ENCODE peak calls at places on chromosomes 5 and 9, in five cellular contexts. P, H, S, D and E are unnamed samples.

GRCh38 chr5:181039961-181040915 is at the start of gene BTNL9:
- DNase-seq in P (no peak), H (no peak), S (no peak), D (no peak), E (no peak)

GRCh38 chr9:98323831-98324135 is 68.3 kb upstream of the TBC1D2 start:
- DNase-seq in P (peak), H (no peak), S (no peak), D (no peak), E (no peak)

GRCh38 chr5:89723907-89724306 is 685.6 kb downstream of the CETN3 start:
- DNase-seq in P (no peak), H (no peak), S (no peak), D (no peak), E (no peak)

GRCh38 chr9:109780453-109781033 is 545 bp downstream of the PALM2AKAP2 start:
- DNase-seq in P (no peak), H (no peak), S (no peak), D (peak), E (no peak)

GRCh38 chr5:88507261-88507660 is 238.6 kb upstream of the TMEM161B start:
- DNase-seq in P (no peak), H (no peak), S (no peak), D (no peak), E (no peak)

GRCh38 chr9:126965541-126966428 is 51.2 kb downstream of the RALGPS1 start:
- DNase-seq in P (peak), H (no peak), S (no peak), D (peak), E (no peak)

GRCh38 chr5:115471674-115472073 is 72.9 kb downstream of the FEM1C start:
- DNase-seq in P (no peak), H (no peak), S (no peak), D (peak), E (peak)

GRCh38 chr9:135850737-135851136 is 56.6 kb downstream of the CAMSAP1 start:
- DNase-seq in P (no peak), H (no peak), S (no peak), D (peak), E (peak)

GRCh38 chr9:33734911-33735310 is 60.5 kb upstream of the PRSS3 start:
- DNase-seq in P (no peak), H (no peak), S (no peak), D (peak), E (no peak)

GRCh38 chr9:24090566-24090965 is 264.5 kb upstream of the ELAVL2 start:
- DNase-seq in P (no peak), H (no peak), S (no peak), D (no peak), E (no peak)

GRCh38 chr5:179275381-179275878 is 69.8 kb downstream of the ADAMTS2 start:
- DNase-seq in P (no peak), H (no peak), S (no peak), D (no peak), E (no peak)

GRCh38 chr5:179585903-179586511 is 35.7 kb downstream of the RUFY1 start:
- DNase-seq in P (no peak), H (no peak), S (no peak), D (no peak), E (no peak)

GRCh38 chr9:128706045-128706444 is 3.7 kb downstream of the PKN3 start:
- DNase-seq in P (no peak), H (no peak), S (peak), D (no peak), E (peak)

GRCh38 chr5:136080113-136080482 is 51.3 kb downstream of the TGFBI start:
- DNase-seq in P (no peak), H (no peak), S (no peak), D (peak), E (no peak)

GRCh38 chr5:144309265-144309664 is 138.6 kb downstream of the KCTD16 start:
- DNase-seq in P (no peak), H (no peak), S (no peak), D (peak), E (no peak)

GRCh38 chr5:174010365-174010764 is 21.4 kb downstream of the C5orf47 start:
- DNase-seq in P (no peak), H (no peak), S (no peak), D (no peak), E (no peak)

GRCh38 chr5:128774605-128775004 is 190.7 kb upstream of the SLC27A6 start:
- DNase-seq in P (no peak), H (no peak), S (no peak), D (peak), E (no peak)

GRCh38 chr5:143213851-143214363 is 189.6 kb downstream of the NR3C1 start:
- DNase-seq in P (no peak), H (no peak), S (no peak), D (no peak), E (no peak)

GRCh38 chr5:173329370-173330150 is 1.3 kb upstream of the STC2 start:
- DNase-seq in P (peak), H (no peak), S (peak), D (no peak), E (peak)

GRCh38 chr5:67808340-67808739 is 407.2 kb upstream of the PIK3R1 start:
- DNase-seq in P (no peak), H (no peak), S (no peak), D (no peak), E (no peak)

GRCh38 chr9:92711146-92711545 is 41.2 kb upstream of the IPPK start:
- DNase-seq in P (no peak), H (no peak), S (no peak), D (no peak), E (no peak)

GRCh38 chr9:76887003-76887821 is 18.7 kb downstream of the PRUNE2 start:
- DNase-seq in P (no peak), H (no peak), S (no peak), D (no peak), E (no peak)
- H3K4me3 ChIP-seq in P (no peak), H (no peak), S (no peak), D (no peak), E (no peak)

GRCh38 chr5:7395432-7396168 is at the start of gene ADCY2:
- DNase-seq in P (peak), H (no peak), S (no peak), D (no peak), E (no peak)

GRCh38 chr5:7397935-7398334 is 2.0 kb downstream of the ADCY2 start:
- DNase-seq in P (no peak), H (no peak), S (no peak), D (no peak), E (no peak)

GRCh38 chr5:7397005-7397546 is 1.1 kb downstream of the ADCY2 start:
- DNase-seq in P (peak), H (no peak), S (no peak), D (no peak), E (no peak)

GRCh38 chr5:7394889-7395431 is 978 bp upstream of the ADCY2 start:
- DNase-seq in P (peak), H (no peak), S (no peak), D (no peak), E (no peak)

GRCh38 chr5:7396169-7397004 is 449 bp downstream of the ADCY2 start:
- DNase-seq in P (no peak), H (no peak), S (no peak), D (peak), E (no peak)
- H3K4me3 ChIP-seq in P (peak), H (no peak), S (peak), D (peak), E (peak)

GRCh38 chr9:134333234-134333873 is 7.1 kb downstream of the RXRA start:
- DNase-seq in P (peak), H (no peak), S (no peak), D (no peak), E (no peak)
- H3K4me3 ChIP-seq in P (peak), H (no peak), S (peak), D (no peak), E (no peak)

GRCh38 chr9:134328341-134328840 is 2.1 kb downstream of the RXRA start:
- DNase-seq in P (peak), H (no peak), S (no peak), D (no peak), E (no peak)
- H3K4me3 ChIP-seq in P (peak), H (no peak), S (peak), D (peak), E (peak)

GRCh38 chr5:141421489-141421855 is 621 bp downstream of the PCDHGA11 start:
- DNase-seq in P (no peak), H (no peak), S (no peak), D (no peak), E (no peak)
- H3K4me3 ChIP-seq in P (no peak), H (no peak), S (peak), D (no peak), E (no peak)

GRCh38 chr9:86352440-86353106 is 1.6 kb downstream of the TUT7 start:
- DNase-seq in P (no peak), H (no peak), S (no peak), D (peak), E (no peak)

GRCh38 chr9:86353591-86354047 is 591 bp downstream of the TUT7 start:
- DNase-seq in P (peak), H (no peak), S (no peak), D (peak), E (no peak)

GRCh38 chr9:86351897-86352296 is 2.3 kb downstream of the TUT7 start:
- DNase-seq in P (no peak), H (no peak), S (no peak), D (no peak), E (no peak)

GRCh38 chr9:86349271-86349670 is 4.9 kb downstream of the TUT7 start:
- DNase-seq in P (no peak), H (no peak), S (no peak), D (no peak), E (no peak)

GRCh38 chr9:86350006-86350755 is 4.0 kb downstream of the TUT7 start:
- DNase-seq in P (no peak), H (no peak), S (no peak), D (no peak), E (no peak)
- H3K4me3 ChIP-seq in P (no peak), H (no peak), S (peak), D (no peak), E (no peak)

DNA sequence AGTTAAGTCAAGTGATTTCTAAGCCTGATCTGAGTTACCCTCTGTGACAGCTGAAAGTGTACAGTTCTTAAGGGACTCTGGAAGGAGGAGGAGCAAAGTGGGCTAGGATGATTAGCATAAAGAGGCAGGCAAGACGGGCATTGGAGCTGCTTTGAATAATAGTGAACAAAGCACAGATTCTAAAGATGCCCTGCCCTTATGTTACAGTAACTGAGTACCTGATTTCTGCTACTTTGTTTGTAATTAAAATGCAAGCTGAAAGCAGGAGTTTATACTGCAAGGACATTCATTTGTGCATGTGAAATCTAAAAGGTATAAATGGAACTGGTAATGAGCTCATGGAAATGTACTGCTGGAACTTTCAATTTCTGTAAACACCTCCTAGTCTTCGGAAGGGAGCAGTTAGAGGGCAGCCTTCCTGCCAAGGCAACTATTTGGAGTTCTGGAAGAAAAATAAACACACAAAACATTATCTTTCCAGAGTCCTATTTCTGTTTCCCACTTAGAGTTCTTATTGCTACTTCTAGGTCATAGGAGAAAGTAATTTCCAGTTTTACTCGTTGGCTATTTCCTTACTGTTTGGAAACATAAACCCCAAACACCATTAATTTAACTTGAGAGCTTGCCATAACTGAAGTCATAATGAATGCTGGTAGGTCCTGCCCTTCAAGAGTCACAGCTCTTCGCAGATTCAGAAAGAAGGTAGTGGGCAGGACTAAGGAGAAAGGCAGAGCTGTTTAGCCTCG is at the start of gene RANBP3L:
- DNase-seq in P (peak), H (no peak), S (no peak), D (peak), E (no peak)
- H3K4me3 ChIP-seq in P (no peak), H (no peak), S (peak), D (no peak), E (no peak)

DNA sequence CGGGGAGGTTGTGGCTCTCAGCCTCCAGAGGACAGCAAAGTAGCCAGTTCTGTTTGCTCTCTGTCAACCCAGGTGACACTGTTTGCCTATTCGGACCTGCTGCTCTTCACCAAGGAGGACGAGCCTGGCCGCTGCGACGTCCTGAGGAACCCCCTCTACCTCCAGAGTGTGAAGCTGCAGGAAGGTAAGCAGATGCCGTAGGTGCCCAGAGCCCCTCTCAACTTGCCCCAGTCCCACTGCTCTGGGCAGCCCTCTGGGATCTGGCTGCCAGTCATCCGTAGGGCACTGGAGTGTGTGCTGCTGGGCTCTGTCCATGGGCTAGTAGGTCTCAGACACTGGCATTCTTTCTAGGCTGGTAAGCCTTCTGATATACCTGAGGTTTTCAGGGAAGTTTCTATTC is 59.3 kb downstream of the RGS3 start:
- DNase-seq in P (no peak), H (no peak), S (no peak), D (no peak), E (no peak)
- H3K4me3 ChIP-seq in P (no peak), H (peak), S (no peak), D (no peak), E (no peak)